ENCODE peak calls at places on chromosomes 4 and X, in four cellular contexts. P, Q, N and C are unnamed samples.

GRCh38 chr4:2252530-2252924 is 9.4 kb downstream of the MXD4 start:
- DNase-seq in P (no peak), Q (no peak), N (no peak), C (peak; percentile 45)

GRCh38 chr4:179605196-179605595 is 2163.0 kb upstream of the AGA start:
- DNase-seq in P (no peak), Q (no peak), N (no peak), C (no peak)

GRCh38 chr4:180565856-180566431 is 1677.3 kb upstream of the TENM3 start:
- DNase-seq in P (no peak), Q (no peak), N (no peak), C (no peak)

GRCh38 chr4:26062221-26062620 is 148.2 kb downstream of the SMIM20 start:
- DNase-seq in P (no peak), Q (no peak), N (no peak), C (no peak)

GRCh38 chr4:154528866-154529265 is 21.3 kb downstream of the PLRG1 start:
- DNase-seq in P (no peak), Q (no peak), N (no peak), C (no peak)

GRCh38 chr4:151371045-151371605 is 37.9 kb upstream of the FHIP1A start:
- DNase-seq in P (no peak), Q (no peak), N (no peak), C (no peak)

GRCh38 chr4:1251773-1252066 is 2.8 kb upstream of the CTBP1 start:
- DNase-seq in P (no peak), Q (no peak), N (no peak), C (no peak)

GRCh38 chr4:138616775-138617174 is 374.6 kb upstream of the SLC7A11 start:
- DNase-seq in P (no peak), Q (no peak), N (no peak), C (no peak)

GRCh38 chr4:140497776-140498636 is at the start of gene MGAT4D:
- DNase-seq in P (no peak), Q (peak; percentile 65), N (peak; percentile 60), C (peak; percentile 75)

GRCh38 chr4:15398732-15399131 is 29.1 kb upstream of the C1QTNF7 start:
- DNase-seq in P (no peak), Q (no peak), N (no peak), C (no peak)

GRCh38 chr4:129246850-129247542 is 151.0 kb downstream of the C4orf33 start:
- DNase-seq in P (no peak), Q (no peak), N (no peak), C (no peak)

GRCh38 chr4:147863808-147864472 is 132.1 kb downstream of the ARHGAP10 start:
- DNase-seq in P (no peak), Q (no peak), N (no peak), C (no peak)

GRCh38 chr4:616911-617643 is 8.3 kb upstream of the PDE6B start:
- DNase-seq in P (no peak), Q (no peak), N (no peak), C (no peak)

GRCh38 chr4:19850909-19851308 is 400.8 kb upstream of the SLIT2 start:
- DNase-seq in P (peak; percentile 1), Q (no peak), N (no peak), C (no peak)

GRCh38 chrX:41759817-41760216 is 35.8 kb downstream of the GPR82 start:
- DNase-seq in P (peak; percentile 31), Q (no peak), N (no peak), C (no peak)

DNA sequence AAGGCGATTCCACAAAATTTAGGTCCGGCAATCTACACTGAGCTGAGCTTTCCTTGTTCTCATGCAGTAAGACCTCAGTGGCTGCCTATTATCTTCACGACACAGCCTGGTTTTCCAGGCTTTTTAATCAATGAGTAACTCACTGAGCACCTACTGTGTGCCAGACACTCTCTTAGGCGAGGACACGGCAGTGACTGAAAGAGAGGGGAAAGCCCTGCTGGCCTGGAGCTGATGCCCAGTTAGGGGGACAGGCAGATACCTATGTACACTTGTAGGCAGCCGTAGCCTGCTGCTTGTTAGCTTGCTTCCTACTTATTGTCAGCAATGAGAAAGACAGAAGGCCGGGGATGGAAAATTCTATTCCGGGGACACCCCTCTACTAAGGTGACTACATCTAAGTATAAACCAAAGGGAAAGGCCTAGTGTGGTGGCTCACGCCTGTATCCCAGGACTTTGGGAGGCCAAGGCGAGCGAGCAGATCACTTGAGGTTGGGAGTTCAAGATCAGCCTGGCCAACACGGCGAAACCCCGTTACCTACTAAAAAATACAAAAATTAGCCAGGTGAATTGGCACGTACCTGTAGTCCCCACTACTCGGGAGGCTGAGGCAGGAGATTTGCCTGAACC is 3.8 kb downstream of the WDR1 start:
- DNase-seq in P (no peak), Q (no peak), N (no peak), C (no peak)
- H3K4me1 ChIP-seq in P (peaks cover 36% of the 10 kb centered on the region), Q (peaks cover 6% of the 10 kb centered on the region), N (peaks cover 10% of the 10 kb centered on the region), C (peaks cover 36% of the 10 kb centered on the region)

GRCh38 chr4:3288571-3289094 is 4.2 kb upstream of the RGS12 start:
- DNase-seq in P (no peak), Q (no peak), N (no peak), C (peak; percentile 50)

GRCh38 chr4:3290889-3291321 is 1.9 kb upstream of the RGS12 start:
- DNase-seq in P (no peak), Q (no peak), N (no peak), C (no peak)

GRCh38 chr4:3291411-3291968 is 1.3 kb upstream of the RGS12 start:
- DNase-seq in P (no peak), Q (no peak), N (peak; percentile 60), C (peak; percentile 83)

GRCh38 chr4:3291969-3292570 is 751 bp upstream of the RGS12 start:
- DNase-seq in P (peak; percentile 42), Q (peak; percentile 84), N (peak; percentile 53), C (peak; percentile 76)

DNA sequence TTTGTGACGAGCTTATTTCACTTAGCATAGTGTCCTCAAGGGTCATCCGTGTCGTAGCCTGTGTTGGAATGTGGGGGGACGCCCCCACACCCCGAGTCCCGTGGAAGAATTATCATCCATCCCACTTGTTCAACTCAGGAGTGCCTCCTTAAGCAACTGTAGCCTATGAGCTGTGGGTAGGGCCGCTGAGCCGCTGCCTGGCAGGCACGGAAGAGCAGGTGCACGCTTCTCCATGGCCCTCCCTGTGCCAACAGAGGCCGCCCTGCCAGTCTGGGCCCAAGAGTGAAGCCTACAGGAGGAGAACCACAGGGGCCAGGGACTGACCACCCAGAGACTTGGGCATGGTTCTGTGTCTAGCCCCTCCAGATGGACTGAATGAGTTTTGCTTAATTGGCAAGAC is 2.3 kb upstream of the RGS12 start:
- DNase-seq in P (no peak), Q (no peak), N (no peak), C (no peak)
- H3K4me1 ChIP-seq in P (peaks cover 13% of the 10 kb centered on the region), Q (peaks cover 6% of the 10 kb centered on the region), N (no peaks in the 10 kb centered on the region), C (peaks cover 41% of the 10 kb centered on the region)

DNA sequence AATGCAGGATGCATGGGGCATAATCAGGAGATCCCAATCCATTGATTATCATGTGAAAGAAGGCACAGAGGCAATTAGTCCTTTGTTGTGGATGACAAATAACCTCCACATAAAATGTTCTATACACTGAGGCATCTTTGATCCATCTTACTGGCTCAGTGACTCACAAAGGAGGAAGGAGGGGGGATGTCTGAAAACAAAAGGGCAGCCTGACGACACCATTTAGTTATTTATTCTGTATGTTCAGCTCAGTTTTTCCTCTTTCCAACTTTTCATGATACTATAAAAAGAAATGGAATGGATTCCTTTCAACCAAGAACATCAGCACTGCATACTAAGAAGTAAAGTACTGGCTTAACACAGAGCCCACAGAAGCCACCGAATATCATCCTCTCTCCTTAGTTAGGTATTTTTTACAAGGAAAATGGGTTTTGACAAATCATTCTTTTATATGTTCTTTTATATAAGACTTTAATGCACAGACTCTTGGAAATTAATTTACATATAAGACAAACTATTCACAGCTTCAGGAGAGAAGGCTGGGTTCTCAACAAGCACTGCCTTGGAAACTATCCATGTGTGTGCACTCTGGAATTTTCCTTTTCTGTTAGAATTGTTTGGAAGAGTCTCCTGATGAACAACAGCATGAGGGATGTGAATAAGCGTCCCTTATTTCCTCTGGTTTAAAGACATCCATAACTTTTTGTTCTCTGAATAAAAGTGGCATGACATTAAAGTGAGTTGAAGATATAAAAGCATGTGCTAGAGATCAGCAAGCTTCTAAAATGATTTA is 135.6 kb downstream of the TSPAN5 start:
- DNase-seq in P (peak; percentile 38), Q (no peak), N (no peak), C (no peak)
- H3K4me1 ChIP-seq in P (peaks cover 45% of the 10 kb centered on the region), Q (no peaks in the 10 kb centered on the region), N (no peaks in the 10 kb centered on the region), C (no peaks in the 10 kb centered on the region)

DNA sequence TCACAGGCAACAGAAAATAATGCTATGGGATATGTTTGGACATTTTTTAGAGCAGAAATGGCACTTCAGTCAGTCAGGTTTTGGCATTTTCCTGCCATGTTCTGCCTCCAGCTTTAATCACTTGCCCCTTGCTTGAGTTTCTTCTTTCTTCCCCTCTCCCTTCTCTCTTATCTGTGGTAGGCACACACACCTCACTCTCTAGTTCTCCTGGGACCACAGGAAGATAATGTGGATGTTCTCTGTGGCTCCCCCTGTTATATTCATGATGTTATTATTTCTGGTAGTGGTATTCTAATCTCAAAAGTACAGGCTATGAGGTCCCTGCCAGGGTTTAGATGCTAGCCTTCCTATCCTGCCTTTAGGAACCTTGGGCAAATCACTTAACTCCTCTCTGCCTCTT is 5.2 kb downstream of the HADH start:
- DNase-seq in P (no peak), Q (no peak), N (no peak), C (no peak)
- H3K4me1 ChIP-seq in P (no peaks in the 10 kb centered on the region), Q (peaks cover 23% of the 10 kb centered on the region), N (no peaks in the 10 kb centered on the region), C (peaks cover 54% of the 10 kb centered on the region)

DNA sequence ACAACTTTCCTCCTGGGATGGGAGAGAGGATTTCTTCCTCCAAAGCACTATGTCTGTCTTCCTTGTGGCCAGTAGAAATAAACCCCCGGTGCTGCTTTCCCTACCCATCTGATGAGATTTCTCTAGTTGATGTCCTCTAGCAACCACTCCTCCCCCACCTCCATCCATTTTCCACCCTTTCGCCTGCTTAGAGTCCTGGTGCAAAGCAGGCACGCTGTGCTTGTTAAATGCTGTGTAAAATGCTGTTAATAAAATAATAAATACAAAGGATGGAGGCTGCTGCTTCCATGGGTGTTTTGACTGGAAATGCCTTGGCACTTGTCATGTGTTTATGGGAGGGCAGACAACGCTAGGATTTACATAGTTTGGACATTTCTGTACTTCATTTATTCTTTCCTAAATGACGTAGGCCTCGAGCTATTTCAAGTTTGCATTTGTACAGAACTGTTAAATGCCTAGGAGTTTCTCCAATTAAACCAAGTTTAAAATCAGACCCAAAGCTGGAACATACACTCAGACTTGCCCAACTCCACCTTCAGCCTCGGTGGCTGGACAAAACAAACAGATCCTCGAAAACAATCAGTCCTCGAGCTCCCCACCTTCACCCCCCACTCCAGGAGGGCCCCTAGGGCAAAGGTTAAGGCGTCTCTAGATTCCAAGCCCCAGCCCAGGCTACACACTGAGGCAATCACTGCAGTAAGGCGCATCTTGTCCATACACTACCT is 10.0 kb downstream of the BCOR start:
- DNase-seq in P (no peak), Q (no peak), N (no peak), C (no peak)
- H3K4me1 ChIP-seq in P (peaks cover 42% of the 10 kb centered on the region), Q (no peaks in the 10 kb centered on the region), N (peaks cover 28% of the 10 kb centered on the region), C (peaks cover 4% of the 10 kb centered on the region)

DNA sequence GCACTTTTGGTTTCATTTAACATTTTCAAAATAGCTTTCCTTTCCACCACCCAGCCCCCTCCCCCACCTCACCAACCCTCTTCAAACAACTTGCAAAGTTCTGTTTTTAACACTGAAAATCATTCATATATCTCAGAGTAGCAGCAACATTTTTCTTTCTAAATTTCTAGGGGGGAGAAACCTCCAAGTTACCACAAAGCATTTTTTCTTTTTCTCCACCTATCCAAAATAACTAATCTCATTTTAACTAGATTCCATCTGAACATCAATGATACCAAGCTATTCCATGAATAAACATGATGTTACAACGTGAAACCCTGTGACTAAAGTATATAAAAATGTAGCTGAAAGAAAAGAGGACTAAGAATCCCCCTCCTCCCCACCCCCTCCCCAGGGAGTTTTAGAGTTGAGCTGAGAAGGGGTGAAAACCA is 5.3 kb downstream of the LDB2 start:
- DNase-seq in P (no peak), Q (no peak), N (no peak), C (no peak)
- H3K4me1 ChIP-seq in P (no peaks in the 10 kb centered on the region), Q (no peaks in the 10 kb centered on the region), N (peaks cover 10% of the 10 kb centered on the region), C (peaks cover 13% of the 10 kb centered on the region)